ENCODE peak calls at places on chromosomes 13 and 19, in ten cellular contexts. X, L, Q, C, P, S, M, W, Y and H are unnamed samples.

GRCh38 chr13:73355134-73355533 is 296.3 kb downstream of the KLF5 start:
- DNase-seq in X (no peak), L (no peak), Q (no peak), C (no peak), P (no peak), S (no peak), M (no peak), W (no peak), Y (no peak), H (no peak)

GRCh38 chr19:16233836-16234551 is 36.3 kb downstream of the AP1M1 start:
- DNase-seq in X (no peak), L (no peak), Q (no peak), C (no peak), P (no peak), S (no peak), M (no peak), W (no peak), Y (no peak), H (no peak)

GRCh38 chr13:65540064-65540635 is 1690.0 kb downstream of the PCDH9 start:
- DNase-seq in X (no peak), L (no peak), Q (no peak), C (no peak), P (no peak), S (peak; percentile 45), M (no peak), W (no peak), Y (no peak), H (no peak)

GRCh38 chr19:50567052-50567841 is 988 bp downstream of the LRRC4B start:
- DNase-seq in X (no peak), L (no peak), Q (no peak), C (no peak), P (no peak), S (no peak), M (no peak), W (no peak), Y (no peak), H (no peak)

GRCh38 chr19:15631817-15632216 is 8.9 kb upstream of the CYP4F3 start:
- DNase-seq in X (peak; percentile 41), L (no peak), Q (peak; percentile 30), C (no peak), P (peak; percentile 12), S (peak; percentile 54), M (no peak), W (peak; percentile 34), Y (no peak), H (no peak)

GRCh38 chr19:53467138-53467502 is 413 bp upstream of the ZNF813 start:
- DNase-seq in X (peak; percentile 15), L (no peak), Q (peak; percentile 27), C (no peak), P (no peak), S (peak; percentile 23), M (no peak), W (no peak), Y (no peak), H (no peak)

GRCh38 chr13:110618167-110618566 is 2.8 kb downstream of the NAXD start:
- DNase-seq in X (no peak), L (no peak), Q (no peak), C (no peak), P (no peak), S (no peak), M (no peak), W (no peak), Y (no peak), H (no peak)

GRCh38 chr13:26344980-26345379 is 91.1 kb downstream of the CDK8 start:
- DNase-seq in X (no peak), L (no peak), Q (no peak), C (no peak), P (no peak), S (no peak), M (no peak), W (no peak), Y (no peak), H (no peak)

GRCh38 chr19:47756627-47756929 is 11.2 kb downstream of the NOP53 start:
- DNase-seq in X (no peak), L (no peak), Q (no peak), C (no peak), P (no peak), S (no peak), M (no peak), W (no peak), Y (no peak), H (no peak)

GRCh38 chr19:1980782-1981181 is 34.7 kb downstream of the BTBD2 start:
- DNase-seq in X (no peak), L (no peak), Q (no peak), C (no peak), P (no peak), S (no peak), M (no peak), W (no peak), Y (no peak), H (no peak)